ENCODE peak calls at places on chromosome 19, in nine cellular contexts. One of them, this sample, is unnamed.

GRCh38 chr19:5128932-5129389 is 160.0 kb downstream of the KDM4B start:
- DNase-seq in amniotic epithelial cell: peak; percentile 79
- DNase-seq in skeletal muscle cell: no peak
- DNase-seq in tibial artery: peak; percentile 79
- DNase-seq in RWPE1: no peak
- DNase-seq in NK-92 treated with Interleukin-12 subunit alpha and Interleukin-12 subunit beta, amount 100 ng/mL, for 24 hours: no peak
- DNase-seq in CD4-positive, alpha-beta T cell: no peak
- DNase-seq in foreskin fibroblast: no peak
- DNase-seq in CD8-positive, alpha-beta T cell: no peak
- DNase-seq in this sample: no peak

GRCh38 chr19:55085923-55086715 is 10.4 kb downstream of the EPS8L1 start:
- DNase-seq in CD4-positive, alpha-beta T cell: no peak
- DNase-seq in NK-92 treated with Interleukin-12 subunit alpha and Interleukin-12 subunit beta, amount 100 ng/mL, for 24 hours: no peak
- DNase-seq in tibial artery: no peak
- DNase-seq in RWPE1: no peak
- DNase-seq in skeletal muscle cell: no peak
- DNase-seq in amniotic epithelial cell: no peak
- DNase-seq in CD8-positive, alpha-beta T cell: no peak
- DNase-seq in foreskin fibroblast: no peak
- DNase-seq in this sample: no peak

GRCh38 chr19:55118401-55118991 is 1.1 kb upstream of the PPP1R12C start:
- DNase-seq in tibial artery: no peak
- DNase-seq in skeletal muscle cell: no peak
- DNase-seq in amniotic epithelial cell: peak; percentile 61
- DNase-seq in CD4-positive, alpha-beta T cell: no peak
- DNase-seq in foreskin fibroblast: peak; percentile 65
- DNase-seq in NK-92 treated with Interleukin-12 subunit alpha and Interleukin-12 subunit beta, amount 100 ng/mL, for 24 hours: no peak
- DNase-seq in RWPE1: no peak
- DNase-seq in CD8-positive, alpha-beta T cell: no peak
- DNase-seq in this sample: no peak

GRCh38 chr19:27722625-27723024 is 1490.3 kb downstream of the UQCRFS1 start:
- DNase-seq in foreskin fibroblast: no peak
- DNase-seq in RWPE1: no peak
- DNase-seq in CD4-positive, alpha-beta T cell: no peak
- DNase-seq in skeletal muscle cell: no peak
- DNase-seq in NK-92 treated with Interleukin-12 subunit alpha and Interleukin-12 subunit beta, amount 100 ng/mL, for 24 hours: no peak
- DNase-seq in tibial artery: no peak
- DNase-seq in amniotic epithelial cell: no peak
- DNase-seq in CD8-positive, alpha-beta T cell: no peak
- DNase-seq in this sample: no peak

GRCh38 chr19:48121909-48122371 is 11.3 kb upstream of the PLA2G4C start:
- DNase-seq in foreskin fibroblast: peak; percentile 87
- DNase-seq in skeletal muscle cell: no peak
- DNase-seq in RWPE1: peak; percentile 32
- DNase-seq in CD4-positive, alpha-beta T cell: no peak
- DNase-seq in tibial artery: no peak
- DNase-seq in CD8-positive, alpha-beta T cell: no peak
- DNase-seq in NK-92 treated with Interleukin-12 subunit alpha and Interleukin-12 subunit beta, amount 100 ng/mL, for 24 hours: no peak
- DNase-seq in amniotic epithelial cell: no peak
- DNase-seq in this sample: peak; percentile 47

GRCh38 chr19:6232567-6232966 is 47.2 kb downstream of the MLLT1 start:
- DNase-seq in NK-92 treated with Interleukin-12 subunit alpha and Interleukin-12 subunit beta, amount 100 ng/mL, for 24 hours: no peak
- DNase-seq in foreskin fibroblast: peak; percentile 84
- DNase-seq in amniotic epithelial cell: peak; percentile 97
- DNase-seq in CD8-positive, alpha-beta T cell: no peak
- DNase-seq in CD4-positive, alpha-beta T cell: no peak
- DNase-seq in RWPE1: peak; percentile 46
- DNase-seq in skeletal muscle cell: peak; percentile 71
- DNase-seq in tibial artery: no peak
- DNase-seq in this sample: peak; percentile 25

GRCh38 chr19:18208098-18208951 is 4.5 kb upstream of the RAB3A start:
- DNase-seq in NK-92 treated with Interleukin-12 subunit alpha and Interleukin-12 subunit beta, amount 100 ng/mL, for 24 hours: no peak
- DNase-seq in CD4-positive, alpha-beta T cell: no peak
- DNase-seq in skeletal muscle cell: no peak
- DNase-seq in RWPE1: no peak
- DNase-seq in CD8-positive, alpha-beta T cell: peak; percentile 46
- DNase-seq in tibial artery: no peak
- DNase-seq in amniotic epithelial cell: peak; percentile 79
- DNase-seq in foreskin fibroblast: peak; percentile 88
- DNase-seq in this sample: no peak

GRCh38 chr19:39405261-39405912 is 1.3 kb upstream of the ZFP36 start:
- DNase-seq in RWPE1: no peak
- DNase-seq in foreskin fibroblast: peak; percentile 28
- DNase-seq in amniotic epithelial cell: no peak
- DNase-seq in NK-92 treated with Interleukin-12 subunit alpha and Interleukin-12 subunit beta, amount 100 ng/mL, for 24 hours: no peak
- DNase-seq in skeletal muscle cell: no peak
- DNase-seq in tibial artery: no peak
- DNase-seq in CD8-positive, alpha-beta T cell: no peak
- DNase-seq in CD4-positive, alpha-beta T cell: no peak
- DNase-seq in this sample: no peak

GRCh38 chr19:53908933-53909415 is at the start of gene CACNG7:
- DNase-seq in CD8-positive, alpha-beta T cell: no peak
- DNase-seq in NK-92 treated with Interleukin-12 subunit alpha and Interleukin-12 subunit beta, amount 100 ng/mL, for 24 hours: no peak
- DNase-seq in CD4-positive, alpha-beta T cell: no peak
- DNase-seq in amniotic epithelial cell: no peak
- DNase-seq in skeletal muscle cell: no peak
- DNase-seq in foreskin fibroblast: peak; percentile 47
- DNase-seq in tibial artery: no peak
- DNase-seq in RWPE1: no peak
- DNase-seq in this sample: no peak

GRCh38 chr19:23203841-23204344 is 46.3 kb downstream of the ZNF724 start:
- DNase-seq in foreskin fibroblast: no peak
- DNase-seq in tibial artery: no peak
- DNase-seq in amniotic epithelial cell: no peak
- DNase-seq in NK-92 treated with Interleukin-12 subunit alpha and Interleukin-12 subunit beta, amount 100 ng/mL, for 24 hours: no peak
- DNase-seq in CD8-positive, alpha-beta T cell: no peak
- DNase-seq in skeletal muscle cell: no peak
- DNase-seq in RWPE1: no peak
- DNase-seq in CD4-positive, alpha-beta T cell: no peak
- DNase-seq in this sample: no peak

GRCh38 chr19:49690656-49691242 is at the start of gene CPT1C:
- DNase-seq in skeletal muscle cell: no peak
- DNase-seq in amniotic epithelial cell: peak; percentile 65
- DNase-seq in RWPE1: peak; percentile 69
- DNase-seq in tibial artery: peak; percentile 86
- DNase-seq in CD4-positive, alpha-beta T cell: no peak
- DNase-seq in foreskin fibroblast: peak; percentile 93
- DNase-seq in NK-92 treated with Interleukin-12 subunit alpha and Interleukin-12 subunit beta, amount 100 ng/mL, for 24 hours: no peak
- DNase-seq in CD8-positive, alpha-beta T cell: peak; percentile 45
- DNase-seq in this sample: peak; percentile 60

GRCh38 chr19:52665529-52665928 is 27.4 kb upstream of the ZNF83 start:
- DNase-seq in CD4-positive, alpha-beta T cell: no peak
- DNase-seq in skeletal muscle cell: no peak
- DNase-seq in NK-92 treated with Interleukin-12 subunit alpha and Interleukin-12 subunit beta, amount 100 ng/mL, for 24 hours: no peak
- DNase-seq in CD8-positive, alpha-beta T cell: no peak
- DNase-seq in amniotic epithelial cell: peak; percentile 89
- DNase-seq in foreskin fibroblast: peak; percentile 27
- DNase-seq in tibial artery: no peak
- DNase-seq in RWPE1: peak; percentile 21
- DNase-seq in this sample: peak; percentile 78

GRCh38 chr19:38690832-38691231 is 43.4 kb downstream of the ACTN4 start:
- DNase-seq in CD4-positive, alpha-beta T cell: no peak
- DNase-seq in RWPE1: no peak
- DNase-seq in CD8-positive, alpha-beta T cell: no peak
- DNase-seq in skeletal muscle cell: no peak
- DNase-seq in foreskin fibroblast: no peak
- DNase-seq in NK-92 treated with Interleukin-12 subunit alpha and Interleukin-12 subunit beta, amount 100 ng/mL, for 24 hours: no peak
- DNase-seq in tibial artery: no peak
- DNase-seq in amniotic epithelial cell: peak; percentile 30
- DNase-seq in this sample: no peak